ENCODE peak calls at places on chromosome 7, in eight cellular contexts. V is breast epithelium; U is CD8-positive, alpha-beta T cell; F is left colon; Z is upper lobe of right lung; W is central memory CD4-positive, alpha-beta T cell; N is erythroblast; P is HTR-8/SVneo. A is an unnamed sample.

GRCh38 chr7:127437241-127437640 is 44.7 kb upstream of the ZNF800 start:
- DNase-seq in V (no peak), U (no peak), F (no peak), Z (no peak), W (no peak), N (no peak), P (no peak), A (no peak)

GRCh38 chr7:105454058-105454739 is 65.5 kb upstream of the SRPK2 start:
- DNase-seq in V (no peak), U (no peak), F (no peak), Z (no peak), W (no peak), N (no peak), P (peak), A (no peak)

GRCh38 chr7:7321681-7322080 is 139.3 kb downstream of the C1GALT1 start:
- DNase-seq in V (peak), U (no peak), F (peak), Z (no peak), W (no peak), N (no peak), P (no peak), A (no peak)

GRCh38 chr7:137606061-137606674 is 240.6 kb downstream of the DGKI start:
- DNase-seq in V (no peak), U (no peak), F (no peak), Z (no peak), W (peak), N (peak), P (no peak), A (no peak)

GRCh38 chr7:1028775-1029636 is 15.3 kb upstream of the GPR146 start:
- DNase-seq in V (peak), U (no peak), F (peak), Z (peak), W (peak), N (peak), P (peak), A (peak)

GRCh38 chr7:81492240-81492639 is 277.6 kb downstream of the HGF start:
- DNase-seq in V (no peak), U (no peak), F (no peak), Z (no peak), W (no peak), N (no peak), P (no peak), A (no peak)

GRCh38 chr7:154409703-154410311 is 357.6 kb downstream of the DPP6 start:
- DNase-seq in V (no peak), U (no peak), F (no peak), Z (no peak), W (no peak), N (peak), P (no peak), A (no peak)

GRCh38 chr7:84091318-84091717 is 103.3 kb downstream of the SEMA3A start:
- DNase-seq in V (no peak), U (no peak), F (no peak), Z (no peak), W (no peak), N (no peak), P (peak), A (no peak)

GRCh38 chr7:118045629-118046028 is 138.3 kb upstream of the LSM8 start:
- DNase-seq in V (no peak), U (no peak), F (no peak), Z (no peak), W (no peak), N (no peak), P (no peak), A (no peak)

GRCh38 chr7:28840515-28841125 is 117.5 kb downstream of the TRIL start:
- DNase-seq in V (no peak), U (no peak), F (no peak), Z (no peak), W (no peak), N (no peak), P (peak), A (no peak)

GRCh38 chr7:81944103-81944502 is 174.3 kb upstream of the HGF start:
- DNase-seq in V (no peak), U (no peak), F (no peak), Z (no peak), W (no peak), N (no peak), P (no peak), A (no peak)

GRCh38 chr7:107658467-107658866 is 2.2 kb upstream of the SLC26A4 start:
- DNase-seq in V (no peak), U (no peak), F (no peak), Z (no peak), W (no peak), N (no peak), P (no peak), A (no peak)

GRCh38 chr7:94698275-94698674 is 42.3 kb upstream of the SGCE start:
- DNase-seq in V (no peak), U (no peak), F (no peak), Z (no peak), W (no peak), N (no peak), P (no peak), A (no peak)

GRCh38 chr7:77839919-77840318 is 41.3 kb downstream of the PHTF2 start:
- DNase-seq in V (no peak), U (no peak), F (no peak), Z (no peak), W (no peak), N (no peak), P (no peak), A (no peak)

GRCh38 chr7:32587431-32587948 is 92.2 kb downstream of the AVL9 start:
- DNase-seq in V (no peak), U (no peak), F (no peak), Z (no peak), W (no peak), N (no peak), P (peak), A (no peak)

GRCh38 chr7:69537691-69538090 is 60.6 kb upstream of the AUTS2 start:
- DNase-seq in V (no peak), U (no peak), F (no peak), Z (no peak), W (no peak), N (no peak), P (no peak), A (no peak)

GRCh38 chr7:120981888-120982615 is 6.5 kb upstream of the CPED1 start:
- DNase-seq in V (no peak), U (no peak), F (no peak), Z (no peak), W (no peak), N (no peak), P (no peak), A (no peak)

GRCh38 chr7:1912472-1913289 is 242.6 kb downstream of the ELFN1 start:
- DNase-seq in V (no peak), U (no peak), F (peak), Z (no peak), W (no peak), N (no peak), P (no peak), A (no peak)

GRCh38 chr7:132752431-132752830 is 176.2 kb upstream of the PLXNA4 start:
- DNase-seq in V (no peak), U (no peak), F (no peak), Z (no peak), W (no peak), N (no peak), P (no peak), A (no peak)

GRCh38 chr7:31729195-31729804 is 42.3 kb downstream of the PPP1R17 start:
- DNase-seq in V (no peak), U (no peak), F (no peak), Z (no peak), W (no peak), N (no peak), P (no peak), A (no peak)

GRCh38 chr7:101216001-101216859 is 1.2 kb downstream of the PLOD3 start:
- DNase-seq in V (no peak), U (no peak), F (peak), Z (no peak), W (no peak), N (no peak), P (no peak), A (peak)

GRCh38 chr7:50477640-50478039 is 27.5 kb upstream of the FIGNL1 start:
- DNase-seq in V (no peak), U (no peak), F (no peak), Z (no peak), W (no peak), N (no peak), P (no peak), A (no peak)

GRCh38 chr7:148115308-148115707 is 475.3 kb upstream of the C7orf33 start:
- DNase-seq in V (no peak), U (no peak), F (no peak), Z (no peak), W (no peak), N (no peak), P (no peak), A (no peak)

GRCh38 chr7:3648276-3648675 is 347.2 kb downstream of the SDK1 start:
- DNase-seq in V (no peak), U (no peak), F (no peak), Z (no peak), W (no peak), N (no peak), P (no peak), A (no peak)

GRCh38 chr7:77479536-77480088 is 57.5 kb upstream of the PTPN12 start:
- DNase-seq in V (no peak), U (no peak), F (no peak), Z (no peak), W (no peak), N (no peak), P (no peak), A (no peak)

GRCh38 chr7:29839302-29839701 is 33.0 kb downstream of the WIPF3 start:
- DNase-seq in V (no peak), U (no peak), F (peak), Z (no peak), W (no peak), N (no peak), P (peak), A (no peak)

GRCh38 chr7:26186364-26187311 is 13.9 kb downstream of the HNRNPA2B1 start:
- DNase-seq in V (no peak), U (no peak), F (no peak), Z (no peak), W (no peak), N (no peak), P (no peak), A (no peak)

GRCh38 chr7:131381069-131381838 is 53.6 kb downstream of the MKLN1 start:
- DNase-seq in V (no peak), U (no peak), F (no peak), Z (no peak), W (no peak), N (no peak), P (no peak), A (no peak)

A was measured in lower lobe of right lung.